ENCODE peak calls at places on chromosomes 11 and 22, in five cellular contexts. M is caudate nucleus; F is activated CD8-positive, alpha-beta memory T cell treated with anti-CD3 and anti-CD28 coated beads for 24 hours; D is upper lobe of left lung; R is NCI-H1092. V is an unnamed sample.

GRCh38 chr22:28207281-28208030 is 288.4 kb upstream of the PITPNB start:
- DNase-seq in M (no peak), R (no peak), F (no peak), D (no peak), V (no peak)

GRCh38 chr11:16783321-16783801 is 44.9 kb downstream of the C11orf58 start:
- DNase-seq in M (no peak), R (no peak), F (no peak), D (no peak), V (no peak)

GRCh38 chr11:75269367-75269660 is 28.7 kb downstream of the TPBGL start:
- DNase-seq in D (no peak), R (no peak), M (no peak), F (no peak), V (peak; percentile 81)

GRCh38 chr11:79834015-79834414 is 393.2 kb upstream of the TENM4 start:
- DNase-seq in R (no peak), F (no peak), D (no peak), M (no peak), V (no peak)

GRCh38 chr11:96948066-96948465 is 558.3 kb downstream of the JRKL start:
- DNase-seq in M (no peak), D (no peak), F (no peak), R (no peak), V (no peak)

GRCh38 chr11:14643697-14644395 is at the start of gene PDE3B:
- DNase-seq in R (peak; percentile 64), D (peak; percentile 88), M (peak; percentile 24), F (no peak), V (peak; percentile 40)

GRCh38 chr22:26457661-26458272 is 25.8 kb downstream of the HPS4 start:
- DNase-seq in R (no peak), M (no peak), D (no peak), F (no peak), V (peak; percentile 49)

GRCh38 chr11:103091024-103091423 is 936 bp downstream of the DCUN1D5 start:
- DNase-seq in R (no peak), M (no peak), D (no peak), F (no peak), V (no peak)

GRCh38 chr11:111388842-111389241 is 9.8 kb upstream of the POU2AF1 start:
- DNase-seq in R (no peak), D (no peak), M (no peak), F (no peak), V (no peak)

GRCh38 chr11:66326261-66327111 is 9.6 kb upstream of the CD248 start:
- DNase-seq in D (no peak), M (no peak), R (no peak), F (peak; percentile 78), V (no peak)

GRCh38 chr11:66289548-66290331 is 797 bp upstream of the YIF1A start:
- DNase-seq in M (no peak), D (peak; percentile 71), F (no peak), R (no peak), V (no peak)

GRCh38 chr11:23688835-23689234 is 808.0 kb upstream of the LUZP2 start:
- DNase-seq in R (no peak), M (no peak), F (no peak), D (no peak), V (no peak)

GRCh38 chr11:2524446-2525165 is 79.8 kb downstream of the KCNQ1 start:
- DNase-seq in F (peak; percentile 40), M (no peak), R (no peak), D (peak; percentile 11), V (peak; percentile 9)

GRCh38 chr11:64649304-64649703 is 58.3 kb downstream of the SLC22A12 start:
- DNase-seq in D (no peak), M (no peak), R (no peak), F (no peak), V (no peak)

GRCh38 chr11:133928628-133929059 is 28.1 kb downstream of the IGSF9B start:
- DNase-seq in F (peak; percentile 73), D (no peak), R (no peak), M (no peak), V (peak; percentile 51)

GRCh38 chr11:128796275-128796674 is 70.8 kb downstream of the KCNJ1 start:
- DNase-seq in M (no peak), R (no peak), D (no peak), F (no peak), V (no peak)

GRCh38 chr11:64742940-64743590 is 877 bp downstream of the RASGRP2 start:
- DNase-seq in D (peak; percentile 87), R (no peak), F (peak; percentile 94), M (no peak), V (no peak)

GRCh38 chr11:61814242-61814957 is 2.4 kb downstream of the FADS1 start:
- DNase-seq in D (peak; percentile 42), M (no peak), F (no peak), R (no peak), V (no peak)

GRCh38 chr22:48870436-48870835 is 957.2 kb downstream of the BRD1 start:
- DNase-seq in D (peak; percentile 12), F (no peak), M (no peak), R (no peak), V (no peak)

GRCh38 chr11:2383823-2384722 is 7.0 kb downstream of the CD81 start:
- DNase-seq in F (no peak), M (no peak), D (no peak), R (no peak), V (no peak)

GRCh38 chr11:2302280-2302843 is 549 bp downstream of the TSPAN32 start:
- DNase-seq in R (no peak), F (peak; percentile 84), M (no peak), D (no peak), V (no peak)

GRCh38 chr22:38953577-38954413 is 3.6 kb upstream of the APOBEC3A start:
- DNase-seq in F (peak; percentile 78), R (no peak), M (no peak), D (peak; percentile 80), V (no peak)

GRCh38 chr11:127521413-127521812 is 520.8 kb upstream of the KIRREL3 start:
- DNase-seq in F (no peak), M (no peak), R (no peak), D (no peak), V (no peak)

GRCh38 chr11:91927448-91927847 is 297.2 kb upstream of the FAT3 start:
- DNase-seq in F (no peak), D (no peak), R (no peak), M (no peak), V (no peak)

GRCh38 chr22:19940536-19941364 is 822 bp upstream of the COMT start:
- DNase-seq in D (no peak), R (no peak), M (no peak), F (no peak), V (no peak)

GRCh38 chr11:118699508-118700220 is 20.2 kb upstream of the TREH start:
- DNase-seq in D (no peak), R (no peak), F (no peak), M (no peak), V (no peak)

GRCh38 chr11:25970726-25971508 is 361.0 kb upstream of the ANO3 start:
- DNase-seq in F (no peak), M (no peak), D (no peak), R (no peak), V (no peak)

GRCh38 chr11:128026596-128026995 is 560.8 kb downstream of the ETS1 start:
- DNase-seq in D (no peak), F (no peak), R (no peak), M (no peak), V (no peak)

GRCh38 chr11:8867035-8867434 is 44.0 kb upstream of the AKIP1 start:
- DNase-seq in R (no peak), M (no peak), F (no peak), D (no peak), V (no peak)

GRCh38 chr11:74069146-74070046 is 60.5 kb upstream of the UCP3 start:
- DNase-seq in R (no peak), D (peak; percentile 44), M (no peak), F (no peak), V (peak; percentile 15)

GRCh38 chr11:1546536-1547466 is 25.3 kb downstream of the DUSP8 start:
- DNase-seq in R (peak; percentile 21), F (peak; percentile 76), M (no peak), D (peak; percentile 60), V (no peak)

GRCh38 chr11:69311767-69312385 is 17.9 kb downstream of the MYEOV start:
- DNase-seq in M (no peak), R (no peak), D (no peak), F (peak; percentile 68), V (peak; percentile 81)

GRCh38 chr11:86459682-86460460 is 85.2 kb downstream of the CCDC81 start:
- DNase-seq in F (no peak), D (no peak), M (no peak), R (peak; percentile 15), V (no peak)

GRCh38 chr11:56089697-56090096 is 3.4 kb upstream of the OR8I2 start:
- DNase-seq in F (no peak), D (no peak), R (no peak), M (no peak), V (no peak)

GRCh38 chr11:64226507-64227051 is 505 bp downstream of the NUDT22 start:
- DNase-seq in M (no peak), R (peak; percentile 53), D (peak; percentile 86), F (peak; percentile 85), V (no peak)

GRCh38 chr11:100925935-100926334 is 203.7 kb downstream of the PGR start:
- DNase-seq in M (no peak), F (no peak), D (no peak), R (no peak), V (no peak)

GRCh38 chr11:2380807-2381350 is 3.8 kb downstream of the CD81 start:
- DNase-seq in M (no peak), F (no peak), D (peak; percentile 85), R (no peak), V (peak; percentile 95)